ENCODE peak calls at places on chromosomes 3 and 15, in six cellular contexts. One of them, this sample, is unnamed.

GRCh38 chr3:146152841-146153240 is 8.1 kb downstream of the PLOD2 start:
- DNase-seq in mesendoderm: no peak
- DNase-seq in B cell: no peak
- DNase-seq in cardiac fibroblast: no peak
- DNase-seq in CD4-positive, alpha-beta memory T cell: no peak
- DNase-seq in psoas muscle: no peak
- DNase-seq in this sample: no peak

GRCh38 chr3:71148455-71149060 is 435.0 kb downstream of the FOXP1 start:
- DNase-seq in mesendoderm: no peak
- DNase-seq in B cell: no peak
- DNase-seq in cardiac fibroblast: no peak
- DNase-seq in CD4-positive, alpha-beta memory T cell: no peak
- DNase-seq in psoas muscle: no peak
- DNase-seq in this sample: no peak

GRCh38 chr3:63967675-63968611 is 55.4 kb downstream of the PSMD6 start:
- DNase-seq in mesendoderm: no peak
- DNase-seq in B cell: peak
- DNase-seq in cardiac fibroblast: peak
- DNase-seq in CD4-positive, alpha-beta memory T cell: peak
- DNase-seq in psoas muscle: peak
- DNase-seq in this sample: peak

GRCh38 chr3:87182023-87182422 is 45.1 kb upstream of the CHMP2B start:
- DNase-seq in mesendoderm: no peak
- DNase-seq in B cell: no peak
- DNase-seq in cardiac fibroblast: no peak
- DNase-seq in CD4-positive, alpha-beta memory T cell: no peak
- DNase-seq in psoas muscle: no peak
- DNase-seq in this sample: no peak

GRCh38 chr3:170699158-170700053 is 113.5 kb upstream of the SLC7A14 start:
- DNase-seq in mesendoderm: no peak
- DNase-seq in B cell: no peak
- DNase-seq in cardiac fibroblast: peak
- DNase-seq in CD4-positive, alpha-beta memory T cell: no peak
- DNase-seq in psoas muscle: no peak
- DNase-seq in this sample: no peak

GRCh38 chr15:37046876-37047614 is 53.3 kb downstream of the MEIS2 start:
- DNase-seq in mesendoderm: peak
- DNase-seq in B cell: no peak
- DNase-seq in cardiac fibroblast: peak
- DNase-seq in CD4-positive, alpha-beta memory T cell: no peak
- DNase-seq in psoas muscle: no peak
- DNase-seq in this sample: peak

GRCh38 chr3:183577336-183577735 is 21.8 kb upstream of the KLHL6 start:
- DNase-seq in mesendoderm: no peak
- DNase-seq in B cell: no peak
- DNase-seq in cardiac fibroblast: no peak
- DNase-seq in CD4-positive, alpha-beta memory T cell: no peak
- DNase-seq in psoas muscle: no peak
- DNase-seq in this sample: no peak

GRCh38 chr3:21486381-21486935 is 264.6 kb downstream of the ZNF385D start:
- DNase-seq in mesendoderm: no peak
- DNase-seq in B cell: no peak
- DNase-seq in cardiac fibroblast: no peak
- DNase-seq in CD4-positive, alpha-beta memory T cell: no peak
- DNase-seq in psoas muscle: no peak
- DNase-seq in this sample: peak

GRCh38 chr3:181695661-181696491 is 15.8 kb upstream of the SOX2 start:
- DNase-seq in mesendoderm: no peak
- DNase-seq in B cell: no peak
- DNase-seq in cardiac fibroblast: no peak
- DNase-seq in CD4-positive, alpha-beta memory T cell: no peak
- DNase-seq in psoas muscle: no peak
- DNase-seq in this sample: no peak

GRCh38 chr3:63352008-63352279 is 73.8 kb downstream of the SYNPR start:
- DNase-seq in mesendoderm: no peak
- DNase-seq in B cell: no peak
- DNase-seq in cardiac fibroblast: no peak
- DNase-seq in CD4-positive, alpha-beta memory T cell: no peak
- DNase-seq in psoas muscle: no peak
- DNase-seq in this sample: no peak

GRCh38 chr3:136078421-136079364 is 113.2 kb downstream of the PPP2R3A start:
- DNase-seq in mesendoderm: no peak
- DNase-seq in B cell: peak
- DNase-seq in cardiac fibroblast: peak
- DNase-seq in CD4-positive, alpha-beta memory T cell: no peak
- DNase-seq in psoas muscle: no peak
- DNase-seq in this sample: peak

GRCh38 chr3:174440350-174440716 is 418.8 kb upstream of the NAALADL2 start:
- DNase-seq in mesendoderm: peak
- DNase-seq in B cell: no peak
- DNase-seq in cardiac fibroblast: peak
- DNase-seq in CD4-positive, alpha-beta memory T cell: no peak
- DNase-seq in psoas muscle: no peak
- DNase-seq in this sample: no peak

GRCh38 chr3:52293491-52294319 is 6.1 kb downstream of the GLYCTK start:
- DNase-seq in mesendoderm: no peak
- DNase-seq in B cell: no peak
- DNase-seq in cardiac fibroblast: no peak
- DNase-seq in CD4-positive, alpha-beta memory T cell: no peak
- DNase-seq in psoas muscle: no peak
- DNase-seq in this sample: no peak

GRCh38 chr3:9669720-9670432 is 20.6 kb downstream of the MTMR14 start:
- DNase-seq in mesendoderm: no peak
- DNase-seq in B cell: no peak
- DNase-seq in cardiac fibroblast: peak
- DNase-seq in CD4-positive, alpha-beta memory T cell: no peak
- DNase-seq in psoas muscle: no peak
- DNase-seq in this sample: peak

GRCh38 chr3:192515661-192516040 is 211.7 kb downstream of the FGF12 start:
- DNase-seq in mesendoderm: peak
- DNase-seq in B cell: no peak
- DNase-seq in cardiac fibroblast: no peak
- DNase-seq in CD4-positive, alpha-beta memory T cell: no peak
- DNase-seq in psoas muscle: no peak
- DNase-seq in this sample: no peak

GRCh38 chr3:15768421-15769255 is 29.1 kb downstream of the ANKRD28 start:
- DNase-seq in mesendoderm: peak
- DNase-seq in B cell: no peak
- DNase-seq in cardiac fibroblast: peak
- DNase-seq in CD4-positive, alpha-beta memory T cell: no peak
- DNase-seq in psoas muscle: peak
- DNase-seq in this sample: peak

GRCh38 chr15:36917411-36918267 is 182.7 kb downstream of the MEIS2 start:
- DNase-seq in mesendoderm: peak
- DNase-seq in B cell: no peak
- DNase-seq in cardiac fibroblast: no peak
- DNase-seq in CD4-positive, alpha-beta memory T cell: no peak
- DNase-seq in psoas muscle: no peak
- DNase-seq in this sample: no peak

GRCh38 chr3:41265823-41266273 is 66.5 kb downstream of the CTNNB1 start:
- DNase-seq in mesendoderm: no peak
- DNase-seq in B cell: no peak
- DNase-seq in cardiac fibroblast: peak
- DNase-seq in CD4-positive, alpha-beta memory T cell: no peak
- DNase-seq in psoas muscle: no peak
- DNase-seq in this sample: peak

GRCh38 chr3:72625616-72626337 is 222.5 kb downstream of the SHQ1 start:
- DNase-seq in mesendoderm: no peak
- DNase-seq in B cell: no peak
- DNase-seq in cardiac fibroblast: peak
- DNase-seq in CD4-positive, alpha-beta memory T cell: no peak
- DNase-seq in psoas muscle: no peak
- DNase-seq in this sample: peak

GRCh38 chr3:188749010-188749617 is 422.7 kb upstream of the TPRG1 start:
- DNase-seq in mesendoderm: peak
- DNase-seq in B cell: peak
- DNase-seq in cardiac fibroblast: no peak
- DNase-seq in CD4-positive, alpha-beta memory T cell: peak
- DNase-seq in psoas muscle: no peak
- DNase-seq in this sample: no peak

GRCh38 chr3:168024537-168024941 is 71.2 kb downstream of the GOLIM4 start:
- DNase-seq in mesendoderm: no peak
- DNase-seq in B cell: no peak
- DNase-seq in cardiac fibroblast: peak
- DNase-seq in CD4-positive, alpha-beta memory T cell: no peak
- DNase-seq in psoas muscle: no peak
- DNase-seq in this sample: peak

GRCh38 chr15:75597667-75598341 is 18.7 kb upstream of the PTPN9 start:
- DNase-seq in mesendoderm: peak
- DNase-seq in B cell: no peak
- DNase-seq in cardiac fibroblast: peak
- DNase-seq in CD4-positive, alpha-beta memory T cell: peak
- DNase-seq in psoas muscle: no peak
- DNase-seq in this sample: peak

GRCh38 chr3:183312433-183312832 is 59.4 kb downstream of the B3GNT5 start:
- DNase-seq in mesendoderm: no peak
- DNase-seq in B cell: no peak
- DNase-seq in cardiac fibroblast: no peak
- DNase-seq in CD4-positive, alpha-beta memory T cell: no peak
- DNase-seq in psoas muscle: no peak
- DNase-seq in this sample: no peak

GRCh38 chr3:71873093-71873611 is 88.2 kb upstream of the PROK2 start:
- DNase-seq in mesendoderm: peak
- DNase-seq in B cell: no peak
- DNase-seq in cardiac fibroblast: no peak
- DNase-seq in CD4-positive, alpha-beta memory T cell: no peak
- DNase-seq in psoas muscle: no peak
- DNase-seq in this sample: no peak

GRCh38 chr3:47370887-47371697 is 9.7 kb upstream of the PTPN23 start:
- DNase-seq in mesendoderm: peak
- DNase-seq in B cell: peak
- DNase-seq in cardiac fibroblast: no peak
- DNase-seq in CD4-positive, alpha-beta memory T cell: no peak
- DNase-seq in psoas muscle: no peak
- DNase-seq in this sample: peak

GRCh38 chr3:195815169-195815771 is 3.5 kb upstream of the MUC4 start:
- DNase-seq in mesendoderm: peak
- DNase-seq in B cell: no peak
- DNase-seq in cardiac fibroblast: no peak
- DNase-seq in CD4-positive, alpha-beta memory T cell: no peak
- DNase-seq in psoas muscle: no peak
- DNase-seq in this sample: no peak

GRCh38 chr3:72665701-72666443 is 182.4 kb downstream of the SHQ1 start:
- DNase-seq in mesendoderm: peak
- DNase-seq in B cell: peak
- DNase-seq in cardiac fibroblast: peak
- DNase-seq in CD4-positive, alpha-beta memory T cell: no peak
- DNase-seq in psoas muscle: no peak
- DNase-seq in this sample: no peak

GRCh38 chr3:23811919-23812318 is 6.2 kb downstream of the UBE2E1 start:
- DNase-seq in mesendoderm: no peak
- DNase-seq in B cell: no peak
- DNase-seq in cardiac fibroblast: no peak
- DNase-seq in CD4-positive, alpha-beta memory T cell: no peak
- DNase-seq in psoas muscle: no peak
- DNase-seq in this sample: no peak

GRCh38 chr3:173267716-173268115 is 126.7 kb upstream of the SPATA16 start:
- DNase-seq in mesendoderm: peak
- DNase-seq in B cell: no peak
- DNase-seq in cardiac fibroblast: no peak
- DNase-seq in CD4-positive, alpha-beta memory T cell: no peak
- DNase-seq in psoas muscle: no peak
- DNase-seq in this sample: no peak

GRCh38 chr3:23079976-23080375 is 123.2 kb upstream of the UBE2E2 start:
- DNase-seq in mesendoderm: no peak
- DNase-seq in B cell: no peak
- DNase-seq in cardiac fibroblast: peak
- DNase-seq in CD4-positive, alpha-beta memory T cell: no peak
- DNase-seq in psoas muscle: no peak
- DNase-seq in this sample: no peak

GRCh38 chr3:132004571-132004970 is 30.2 kb downstream of the CPNE4 start:
- DNase-seq in mesendoderm: no peak
- DNase-seq in B cell: no peak
- DNase-seq in cardiac fibroblast: peak
- DNase-seq in CD4-positive, alpha-beta memory T cell: no peak
- DNase-seq in psoas muscle: no peak
- DNase-seq in this sample: no peak

This sample was measured in GM03348.